ENCODE peak calls at places on chromosomes 6 and 20, in eight cellular contexts. One of them, this sample, is unnamed.

GRCh38 chr20:52847739-52848359 is 124.3 kb upstream of the TSHZ2 start:
- DNase-seq in GM10248: no peak
- DNase-seq in IMR-90: no peak
- DNase-seq in HCT116: no peak
- DNase-seq in cardiac fibroblast: peak; percentile 3
- DNase-seq in HepG2: no peak
- DNase-seq in endothelial cell: no peak
- DNase-seq in Panc1: no peak
- DNase-seq in this sample: no peak

GRCh38 chr6:141598487-141598886 is 534.2 kb upstream of the GJE1 start:
- DNase-seq in HepG2: no peak
- DNase-seq in Panc1: no peak
- DNase-seq in GM10248: no peak
- DNase-seq in endothelial cell: no peak
- DNase-seq in HCT116: no peak
- DNase-seq in cardiac fibroblast: peak; percentile 48
- DNase-seq in IMR-90: peak; percentile 51
- DNase-seq in this sample: no peak

GRCh38 chr20:37526238-37526838 is 1.3 kb downstream of the BLCAP start:
- DNase-seq in Panc1: no peak
- DNase-seq in HCT116: no peak
- DNase-seq in GM10248: no peak
- DNase-seq in IMR-90: peak; percentile 52
- DNase-seq in endothelial cell: peak; percentile 75
- DNase-seq in HepG2: peak; percentile 73
- DNase-seq in cardiac fibroblast: peak; percentile 49
- DNase-seq in this sample: no peak

GRCh38 chr6:14944593-14944992 is 301.3 kb upstream of the JARID2 start:
- DNase-seq in GM10248: no peak
- DNase-seq in Panc1: no peak
- DNase-seq in HepG2: no peak
- DNase-seq in HCT116: no peak
- DNase-seq in IMR-90: no peak
- DNase-seq in cardiac fibroblast: peak; percentile 36
- DNase-seq in endothelial cell: no peak
- DNase-seq in this sample: no peak

GRCh38 chr6:135419162-135419561 is 78.4 kb downstream of the AHI1 start:
- DNase-seq in HepG2: no peak
- DNase-seq in cardiac fibroblast: peak; percentile 72
- DNase-seq in Panc1: no peak
- DNase-seq in IMR-90: peak; percentile 91
- DNase-seq in HCT116: no peak
- DNase-seq in GM10248: no peak
- DNase-seq in endothelial cell: no peak
- DNase-seq in this sample: no peak

GRCh38 chr6:96116674-96117073 is 100.9 kb downstream of the FUT9 start:
- DNase-seq in HCT116: no peak
- DNase-seq in IMR-90: no peak
- DNase-seq in endothelial cell: peak; percentile 6
- DNase-seq in GM10248: no peak
- DNase-seq in Panc1: no peak
- DNase-seq in cardiac fibroblast: no peak
- DNase-seq in HepG2: no peak
- DNase-seq in this sample: no peak

GRCh38 chr6:24060982-24061754 is 64.8 kb upstream of the NRSN1 start:
- DNase-seq in IMR-90: no peak
- DNase-seq in GM10248: peak; percentile 36
- DNase-seq in HepG2: no peak
- DNase-seq in cardiac fibroblast: no peak
- DNase-seq in Panc1: no peak
- DNase-seq in endothelial cell: no peak
- DNase-seq in HCT116: no peak
- DNase-seq in this sample: no peak

GRCh38 chr6:36204068-36204753 is 7.7 kb downstream of the BRPF3 start:
- DNase-seq in HepG2: no peak
- DNase-seq in IMR-90: no peak
- DNase-seq in Panc1: no peak
- DNase-seq in GM10248: no peak
- DNase-seq in HCT116: no peak
- DNase-seq in endothelial cell: no peak
- DNase-seq in cardiac fibroblast: no peak
- DNase-seq in this sample: no peak

GRCh38 chr20:10250902-10251301 is 32.3 kb downstream of the SNAP25 start:
- DNase-seq in endothelial cell: no peak
- DNase-seq in Panc1: peak; percentile 89
- DNase-seq in cardiac fibroblast: no peak
- DNase-seq in GM10248: no peak
- DNase-seq in HepG2: peak; percentile 42
- DNase-seq in IMR-90: no peak
- DNase-seq in HCT116: no peak
- DNase-seq in this sample: no peak

GRCh38 chr6:146785001-146785585 is 186.3 kb downstream of the ADGB start:
- DNase-seq in cardiac fibroblast: peak; percentile 73
- DNase-seq in HCT116: peak; percentile 56
- DNase-seq in endothelial cell: peak; percentile 31
- DNase-seq in Panc1: peak; percentile 20
- DNase-seq in HepG2: peak; percentile 36
- DNase-seq in GM10248: no peak
- DNase-seq in IMR-90: peak; percentile 41
- DNase-seq in this sample: no peak

GRCh38 chr6:106800379-106800778 is 171.0 kb downstream of the QRSL1 start:
- DNase-seq in cardiac fibroblast: no peak
- DNase-seq in HCT116: no peak
- DNase-seq in HepG2: no peak
- DNase-seq in GM10248: no peak
- DNase-seq in Panc1: no peak
- DNase-seq in IMR-90: no peak
- DNase-seq in endothelial cell: no peak
- DNase-seq in this sample: no peak

GRCh38 chr6:39892490-39893129 is 41.7 kb downstream of the MOCS1 start:
- DNase-seq in Panc1: peak; percentile 4
- DNase-seq in HepG2: peak; percentile 50
- DNase-seq in GM10248: peak; percentile 58
- DNase-seq in cardiac fibroblast: peak; percentile 82
- DNase-seq in IMR-90: peak; percentile 69
- DNase-seq in endothelial cell: peak; percentile 81
- DNase-seq in HCT116: peak; percentile 6
- DNase-seq in this sample: peak; percentile 60

GRCh38 chr20:38395165-38395564 is 40.0 kb downstream of the SNHG17 start:
- DNase-seq in IMR-90: no peak
- DNase-seq in GM10248: no peak
- DNase-seq in HepG2: no peak
- DNase-seq in cardiac fibroblast: peak; percentile 51
- DNase-seq in HCT116: no peak
- DNase-seq in endothelial cell: no peak
- DNase-seq in Panc1: no peak
- DNase-seq in this sample: no peak

GRCh38 chr6:136737343-136738177 is 54.7 kb downstream of the MAP3K5 start:
- DNase-seq in HCT116: no peak
- DNase-seq in Panc1: no peak
- DNase-seq in GM10248: no peak
- DNase-seq in cardiac fibroblast: peak; percentile 80
- DNase-seq in endothelial cell: no peak
- DNase-seq in HepG2: no peak
- DNase-seq in IMR-90: peak; percentile 82
- DNase-seq in this sample: no peak

GRCh38 chr6:70520575-70520974 is 46.2 kb upstream of the SDHAF4 start:
- DNase-seq in HCT116: no peak
- DNase-seq in GM10248: peak; percentile 11
- DNase-seq in Panc1: peak; percentile 8
- DNase-seq in HepG2: peak; percentile 3
- DNase-seq in cardiac fibroblast: peak; percentile 41
- DNase-seq in IMR-90: peak; percentile 18
- DNase-seq in endothelial cell: no peak
- DNase-seq in this sample: no peak
- TF ChIP-seq CTCF in HCT116: peak; percentile 47
- TF ChIP-seq CTCF in GM10248: peak; percentile 39
- TF ChIP-seq CTCF in Panc1: peak; percentile 55
- TF ChIP-seq CTCF in HepG2: peak; percentile 36
- TF ChIP-seq CTCF in cardiac fibroblast: peak; percentile 31
- TF ChIP-seq CTCF in IMR-90: peak; percentile 49
- TF ChIP-seq CTCF in endothelial cell: no peak
- TF ChIP-seq CTCF in this sample: peak; percentile 67

GRCh38 chr20:58691773-58692578 is 624 bp upstream of the NPEPL1 start:
- DNase-seq in GM10248: no peak
- DNase-seq in HCT116: no peak
- DNase-seq in endothelial cell: no peak
- DNase-seq in IMR-90: no peak
- DNase-seq in cardiac fibroblast: peak; percentile 63
- DNase-seq in Panc1: no peak
- DNase-seq in HepG2: no peak
- DNase-seq in this sample: no peak

GRCh38 chr20:58695084-58695722 is 2.6 kb downstream of the NPEPL1 start:
- DNase-seq in IMR-90: no peak
- DNase-seq in cardiac fibroblast: no peak
- DNase-seq in HepG2: no peak
- DNase-seq in HCT116: no peak
- DNase-seq in endothelial cell: no peak
- DNase-seq in GM10248: no peak
- DNase-seq in Panc1: no peak
- DNase-seq in this sample: no peak

GRCh38 chr20:58694241-58695083 is 1.9 kb downstream of the NPEPL1 start:
- DNase-seq in Panc1: no peak
- DNase-seq in GM10248: no peak
- DNase-seq in HCT116: no peak
- DNase-seq in IMR-90: no peak
- DNase-seq in HepG2: no peak
- DNase-seq in cardiac fibroblast: no peak
- DNase-seq in endothelial cell: no peak
- DNase-seq in this sample: no peak

GRCh38 chr20:58692579-58693225 is at the start of gene NPEPL1:
- DNase-seq in Panc1: no peak
- DNase-seq in endothelial cell: peak; percentile 85
- DNase-seq in GM10248: peak; percentile 95
- DNase-seq in IMR-90: peak; percentile 67
- DNase-seq in HCT116: peak; percentile 28
- DNase-seq in cardiac fibroblast: peak; percentile 67
- DNase-seq in HepG2: no peak
- DNase-seq in this sample: peak; percentile 65

DNA sequence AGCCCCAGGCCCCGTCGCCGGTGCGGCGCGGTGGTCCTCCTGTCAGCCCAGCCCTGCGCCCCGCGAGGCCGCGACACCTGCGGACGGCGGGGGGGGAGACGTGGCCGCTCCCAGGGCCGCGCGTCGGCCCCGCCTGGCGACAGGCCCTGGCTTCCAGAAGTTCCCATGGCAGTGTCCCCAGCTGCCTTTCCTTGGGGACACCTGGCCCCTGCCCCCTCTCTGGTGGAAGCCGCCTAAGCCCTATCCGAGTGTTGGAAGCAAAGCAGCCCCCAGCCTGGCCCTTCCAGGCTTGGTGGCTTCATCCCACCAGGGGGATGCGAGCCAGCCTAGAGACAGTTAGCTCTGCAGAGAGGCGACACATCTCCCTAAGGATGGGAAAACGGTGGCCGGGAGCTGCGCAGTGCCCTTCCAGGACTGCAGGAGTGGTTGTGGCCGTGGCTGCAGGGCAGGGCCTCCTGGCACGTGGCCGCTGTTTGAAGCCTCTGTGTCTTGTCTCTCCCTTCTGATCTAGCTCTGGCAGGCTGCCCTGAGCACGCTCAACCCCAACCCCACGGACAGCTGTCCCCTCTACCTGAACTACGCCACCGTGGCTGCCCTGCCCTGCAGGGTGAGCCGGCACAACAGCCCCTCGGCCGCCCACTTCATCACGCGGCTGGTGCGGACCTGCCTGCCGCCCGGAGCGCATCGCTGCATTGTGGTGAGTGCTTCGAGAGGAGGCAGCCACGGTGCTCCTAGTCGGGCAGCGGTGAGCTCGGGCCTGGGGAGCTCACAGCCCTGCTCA is 816 bp downstream of the NPEPL1 start:
- DNase-seq in cardiac fibroblast: no peak
- DNase-seq in HepG2: no peak
- DNase-seq in IMR-90: no peak
- DNase-seq in Panc1: no peak
- DNase-seq in endothelial cell: no peak
- DNase-seq in HCT116: no peak
- DNase-seq in GM10248: no peak
- DNase-seq in this sample: no peak
- TF ChIP-seq CTCF in cardiac fibroblast: no peak
- TF ChIP-seq CTCF in HepG2: no peak
- TF ChIP-seq CTCF in IMR-90: no peak
- TF ChIP-seq CTCF in Panc1: no peak
- TF ChIP-seq CTCF in endothelial cell: no peak
- TF ChIP-seq CTCF in HCT116: no peak
- TF ChIP-seq CTCF in GM10248: no peak
- TF ChIP-seq CTCF in this sample: peak; percentile 9

DNA sequence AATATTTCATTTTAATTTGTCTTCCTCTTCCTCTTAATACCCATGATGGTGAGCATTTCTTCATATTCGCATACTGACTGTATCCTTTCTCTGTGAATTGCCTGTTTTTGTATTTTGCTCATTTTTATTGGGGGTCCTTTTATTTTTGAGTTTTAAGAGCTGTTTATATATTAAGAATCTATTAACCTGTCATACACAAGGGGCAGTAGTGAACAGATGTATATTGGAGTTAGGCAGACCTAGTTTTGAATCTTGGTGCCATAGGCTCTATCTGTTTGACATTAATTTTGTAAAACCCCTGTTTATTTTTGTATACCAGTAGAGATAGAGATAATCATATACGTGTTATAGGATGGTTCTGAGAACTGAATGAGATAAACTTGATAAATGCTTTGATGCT is 3.1 kb upstream of the WFDC5 start:
- DNase-seq in cardiac fibroblast: no peak
- DNase-seq in IMR-90: no peak
- DNase-seq in Panc1: no peak
- DNase-seq in HCT116: no peak
- DNase-seq in endothelial cell: no peak
- DNase-seq in HepG2: no peak
- DNase-seq in GM10248: no peak
- DNase-seq in this sample: no peak
- TF ChIP-seq CTCF in cardiac fibroblast: peak; percentile 16
- TF ChIP-seq CTCF in IMR-90: no peak
- TF ChIP-seq CTCF in Panc1: peak; percentile 26
- TF ChIP-seq CTCF in HCT116: peak; percentile 43
- TF ChIP-seq CTCF in endothelial cell: no peak
- TF ChIP-seq CTCF in HepG2: no peak
- TF ChIP-seq CTCF in GM10248: no peak
- TF ChIP-seq CTCF in this sample: no peak

GRCh38 chr6:168785720-168786511 is 344.9 kb downstream of the SMOC2 start:
- DNase-seq in HepG2: no peak
- DNase-seq in HCT116: no peak
- DNase-seq in GM10248: no peak
- DNase-seq in IMR-90: no peak
- DNase-seq in cardiac fibroblast: no peak
- DNase-seq in Panc1: no peak
- DNase-seq in endothelial cell: no peak
- DNase-seq in this sample: no peak

GRCh38 chr6:168784426-168784825 is 343.4 kb downstream of the SMOC2 start:
- DNase-seq in cardiac fibroblast: no peak
- DNase-seq in HCT116: no peak
- DNase-seq in endothelial cell: no peak
- DNase-seq in Panc1: no peak
- DNase-seq in HepG2: no peak
- DNase-seq in IMR-90: no peak
- DNase-seq in GM10248: no peak
- DNase-seq in this sample: no peak

GRCh38 chr6:168778201-168778600 is 337.2 kb downstream of the SMOC2 start:
- DNase-seq in IMR-90: no peak
- DNase-seq in GM10248: no peak
- DNase-seq in endothelial cell: no peak
- DNase-seq in HepG2: no peak
- DNase-seq in HCT116: no peak
- DNase-seq in cardiac fibroblast: peak; percentile 39
- DNase-seq in Panc1: no peak
- DNase-seq in this sample: no peak

GRCh38 chr6:168782211-168782729 is 341.3 kb downstream of the SMOC2 start:
- DNase-seq in Panc1: no peak
- DNase-seq in HepG2: no peak
- DNase-seq in HCT116: no peak
- DNase-seq in endothelial cell: no peak
- DNase-seq in GM10248: no peak
- DNase-seq in IMR-90: no peak
- DNase-seq in cardiac fibroblast: no peak
- DNase-seq in this sample: no peak
- TF ChIP-seq CTCF in Panc1: no peak
- TF ChIP-seq CTCF in HepG2: no peak
- TF ChIP-seq CTCF in HCT116: no peak
- TF ChIP-seq CTCF in endothelial cell: no peak
- TF ChIP-seq CTCF in GM10248: no peak
- TF ChIP-seq CTCF in IMR-90: no peak
- TF ChIP-seq CTCF in cardiac fibroblast: no peak
- TF ChIP-seq CTCF in this sample: no peak